ENCODE peak calls at places on chromosomes 5 and 9, in nine cellular contexts. Y is GM03348, R is SW 1271, Z is upper lobe of right lung, V is AG04450, P is NCI-H510A, J is upper lobe of left lung, M is astrocyte of the spinal cord, I is RWPE1. A is an unnamed sample.
A peak's percentile ranks its signal among the peaks of the same experiment; 100 is the strongest.

GRCh38 chr5:166267907-166268306 is 2023.5 kb upstream of the WWC1 start:
- DNase-seq in I (no peak), Y (no peak), P (no peak), R (no peak), V (no peak), M (no peak), J (no peak), Z (no peak), A (no peak)

GRCh38 chr5:74829413-74829812 is 36.8 kb downstream of the FAM169A start:
- DNase-seq in Z (no peak), J (no peak), I (no peak), V (no peak), R (no peak), M (no peak), Y (no peak), P (no peak), A (no peak)

GRCh38 chr5:150411245-150411979 is 1.3 kb downstream of the CD74 start:
- DNase-seq in P (no peak), Z (peak; percentile 81), I (no peak), M (no peak), R (no peak), J (no peak), Y (no peak), V (no peak), A (peak; percentile 21)

GRCh38 chr5:125227333-125228075 is 481.1 kb upstream of the ZNF608 start:
- DNase-seq in Z (no peak), J (no peak), P (no peak), R (no peak), I (no peak), V (no peak), Y (peak; percentile 17), M (peak; percentile 13), A (no peak)

GRCh38 chr5:78644741-78645300 is 3.8 kb downstream of the LHFPL2 start:
- DNase-seq in M (peak; percentile 50), J (no peak), Z (no peak), V (no peak), R (no peak), I (no peak), P (no peak), Y (no peak), A (no peak)

GRCh38 chr9:129665008-129665771 is at the start of gene PRRX2:
- DNase-seq in V (no peak), Z (no peak), R (no peak), J (peak; percentile 90), P (no peak), M (peak; percentile 19), Y (peak; percentile 91), I (no peak), A (no peak)

GRCh38 chr5:145701404-145701803 is 133.7 kb downstream of the PRELID2 start:
- DNase-seq in R (no peak), M (no peak), J (no peak), Z (no peak), Y (no peak), P (no peak), I (no peak), V (no peak), A (no peak)

GRCh38 chr5:163005949-163006348 is 431.4 kb upstream of the CCNG1 start:
- DNase-seq in I (peak; percentile 7), M (no peak), Z (no peak), P (no peak), R (no peak), J (no peak), V (no peak), Y (no peak), A (no peak)

GRCh38 chr5:28548856-28549255 is 1510.5 kb upstream of the CDH9 start:
- DNase-seq in J (no peak), R (no peak), V (no peak), Y (no peak), M (peak; percentile 32), P (no peak), Z (no peak), I (peak; percentile 18), A (no peak)

GRCh38 chr5:61570767-61571166 is 238.7 kb downstream of the ZSWIM6 start:
- DNase-seq in M (no peak), Z (no peak), R (no peak), Y (no peak), P (no peak), I (no peak), J (no peak), V (no peak), A (no peak)

GRCh38 chr5:179833056-179833708 is 12.5 kb downstream of the SQSTM1 start:
- DNase-seq in R (no peak), V (no peak), I (no peak), M (no peak), Y (no peak), Z (no peak), P (no peak), J (peak; percentile 70), A (no peak)

GRCh38 chr9:126428524-126429175 is 102.0 kb downstream of the MVB12B start:
- DNase-seq in M (no peak), J (no peak), I (no peak), Y (no peak), R (no peak), P (no peak), Z (no peak), V (no peak), A (peak; percentile 21)

GRCh38 chr5:1511651-1512540 is 11.9 kb downstream of the LPCAT1 start:
- DNase-seq in I (peak; percentile 36), R (peak; percentile 49), J (peak; percentile 74), P (no peak), M (peak; percentile 37), V (no peak), Y (peak; percentile 85), Z (peak; percentile 66), A (no peak)

GRCh38 chr9:4706971-4707622 is 27.7 kb downstream of the CDC37L1 start:
- DNase-seq in M (no peak), I (no peak), P (no peak), R (no peak), Z (no peak), Y (no peak), V (no peak), J (no peak), A (peak; percentile 66)

GRCh38 chr9:88378317-88378716 is 9.9 kb upstream of the SPIN1 start:
- DNase-seq in P (no peak), J (no peak), M (peak; percentile 15), Z (no peak), I (no peak), V (no peak), R (no peak), Y (no peak), A (no peak)

GRCh38 chr5:39652036-39652435 is 227.3 kb upstream of the DAB2 start:
- DNase-seq in I (no peak), Y (no peak), M (no peak), R (no peak), Z (no peak), P (no peak), J (no peak), V (no peak), A (peak; percentile 57)

GRCh38 chr5:74143724-74144330 is 496.7 kb downstream of the ENC1 start:
- DNase-seq in M (no peak), I (no peak), Z (no peak), V (no peak), R (no peak), P (no peak), Y (no peak), J (no peak), A (no peak)

GRCh38 chr9:81562221-81563019 is 126.9 kb downstream of the TLE1 start:
- DNase-seq in M (peak; percentile 73), R (peak; percentile 81), I (peak; percentile 87), Z (no peak), Y (no peak), P (no peak), V (peak; percentile 41), J (no peak), A (no peak)

GRCh38 chr5:52947208-52947607 is 41.9 kb upstream of the ITGA2 start:
- DNase-seq in R (no peak), I (no peak), J (no peak), Z (no peak), M (peak; percentile 52), P (no peak), V (no peak), Y (no peak), A (no peak)

GRCh38 chr9:126495411-126496180 is 118.1 kb upstream of the LMX1B start:
- DNase-seq in Z (no peak), V (no peak), Y (no peak), R (no peak), M (no peak), I (no peak), P (no peak), J (no peak), A (no peak)

GRCh38 chr5:106940986-106941385 is 729.8 kb downstream of the EFNA5 start:
- DNase-seq in Z (no peak), P (no peak), I (no peak), M (no peak), V (no peak), J (no peak), R (no peak), Y (no peak), A (no peak)

GRCh38 chr9:2286825-2287455 is 271.8 kb downstream of the SMARCA2 start:
- DNase-seq in M (no peak), P (no peak), J (no peak), R (no peak), Y (no peak), Z (no peak), I (no peak), V (no peak), A (no peak)

GRCh38 chr9:117555964-117556629 is 141.2 kb upstream of the ASTN2 start:
- DNase-seq in J (no peak), Z (peak; percentile 75), M (peak; percentile 1), V (no peak), R (no peak), Y (peak; percentile 31), P (no peak), I (no peak), A (peak; percentile 16)

GRCh38 chr5:38827525-38827924 is 18.3 kb upstream of the OSMR start:
- DNase-seq in M (peak; percentile 55), P (no peak), I (no peak), V (no peak), Y (no peak), J (no peak), Z (no peak), R (no peak), A (no peak)

GRCh38 chr5:52725781-52726180 is 61.9 kb upstream of the ITGA1 start:
- DNase-seq in J (no peak), V (no peak), M (no peak), I (no peak), Z (no peak), P (no peak), R (no peak), Y (no peak), A (no peak)

GRCh38 chr5:56669534-56670483 is 145.5 kb upstream of the MAP3K1 start:
- DNase-seq in M (no peak), V (no peak), J (no peak), Y (no peak), Z (no peak), P (no peak), R (no peak), I (no peak), A (peak; percentile 92)

GRCh38 chr5:96752341-96753016 is 55.3 kb downstream of the ERAP1 start:
- DNase-seq in Y (peak; percentile 63), I (peak; percentile 66), M (peak; percentile 74), J (no peak), V (peak; percentile 60), P (no peak), R (no peak), Z (no peak), A (peak; percentile 35)

GRCh38 chr9:78383130-78383529 is 86.2 kb downstream of the PSAT1 start:
- DNase-seq in M (peak; percentile 17), Y (peak; percentile 42), I (no peak), J (no peak), P (no peak), Z (no peak), V (no peak), R (no peak), A (peak; percentile 13)

GRCh38 chr5:15711881-15712280 is 211.9 kb downstream of the FBXL7 start:
- DNase-seq in Y (no peak), I (no peak), Z (no peak), V (no peak), R (no peak), P (no peak), M (no peak), J (no peak), A (no peak)

GRCh38 chr9:112544477-112544876 is 57.9 kb downstream of the KIAA1958 start:
- DNase-seq in J (no peak), R (no peak), I (no peak), P (no peak), M (no peak), V (no peak), Y (no peak), Z (no peak), A (no peak)

GRCh38 chr9:18911714-18912342 is 121.2 kb downstream of the SAXO1 start:
- DNase-seq in R (no peak), J (peak; percentile 33), I (no peak), P (no peak), M (no peak), Z (no peak), V (no peak), Y (no peak), A (no peak)